ENCODE peak calls at places on chromosomes 3 and 15, in seven cellular contexts. I is Caki2; P is left ventricle myocardium superior; T is germinal center; N is IMR-90; G is stimulated activated CD8-positive, alpha-beta memory T cell treated with anti-CD3 and anti-CD28 coated beads, Interleukin-4, amount 100 ng/mL, for 4 hours; M is lower lobe of right lung. V is an unnamed sample.

GRCh38 chr3:139780603-139781002 is 102.8 kb upstream of the NMNAT3 start:
- DNase-seq in M (no peak), N (no peak), T (no peak), P (no peak), G (no peak), I (no peak), V (no peak)

GRCh38 chr15:41945701-41946100 is 26.7 kb downstream of the EHD4 start:
- DNase-seq in M (no peak), I (no peak), N (no peak), P (peak), T (no peak), G (no peak), V (no peak)

GRCh38 chr3:115165266-115165665 is 18.2 kb upstream of the ZBTB20 start:
- DNase-seq in G (no peak), I (no peak), P (no peak), M (no peak), T (no peak), N (no peak), V (no peak)

GRCh38 chr3:9746330-9746729 is 3.4 kb upstream of the OGG1 start:
- DNase-seq in M (no peak), G (no peak), P (no peak), T (no peak), I (no peak), N (peak), V (no peak)

GRCh38 chr3:43161684-43162512 is 56.0 kb upstream of the POMGNT2 start:
- DNase-seq in T (no peak), G (no peak), M (no peak), P (no peak), I (peak), N (peak), V (no peak)

GRCh38 chr15:53453253-53454105 is 306.0 kb downstream of the WDR72 start:
- DNase-seq in I (no peak), T (no peak), N (no peak), M (no peak), P (no peak), G (no peak), V (no peak)

GRCh38 chr3:158789592-158789991 is 12.3 kb upstream of the MFSD1 start:
- DNase-seq in I (peak), G (no peak), M (no peak), T (no peak), N (peak), P (no peak), V (no peak)

GRCh38 chr3:85567074-85567676 is 608.4 kb downstream of the CADM2 start:
- DNase-seq in I (no peak), P (peak), G (no peak), M (no peak), T (peak), N (peak), V (peak)

GRCh38 chr3:160686955-160687535 is 10.1 kb downstream of the ARL14 start:
- DNase-seq in I (no peak), P (no peak), M (no peak), G (no peak), N (peak), T (no peak), V (no peak)

GRCh38 chr15:31062965-31063355 is 38.6 kb downstream of the TRPM1 start:
- DNase-seq in I (no peak), N (no peak), M (no peak), G (no peak), P (peak), T (no peak), V (no peak)

GRCh38 chr15:23569513-23569912 is 4.0 kb downstream of the MKRN3 start:
- DNase-seq in N (no peak), P (no peak), T (no peak), M (no peak), G (no peak), I (no peak), V (no peak)

GRCh38 chr3:52004158-52004787 is 8.6 kb upstream of the RPL29 start:
- DNase-seq in I (no peak), M (no peak), T (no peak), G (no peak), P (peak), N (peak), V (peak)

GRCh38 chr3:51471775-51472652 is 27.8 kb downstream of the DCAF1 start:
- DNase-seq in P (no peak), N (no peak), M (no peak), I (no peak), G (no peak), T (no peak), V (no peak)

GRCh38 chr3:134380249-134380648 is 6.0 kb upstream of the AMOTL2 start:
- DNase-seq in T (no peak), M (no peak), N (no peak), G (no peak), P (no peak), I (no peak), V (no peak)

GRCh38 chr3:33717616-33717865 is 513 bp downstream of the CLASP2 start:
- DNase-seq in P (peak), T (no peak), N (peak), G (peak), M (peak), I (no peak), V (no peak)

GRCh38 chr3:169259134-169259533 is 404.4 kb downstream of the MECOM start:
- DNase-seq in P (no peak), N (no peak), M (no peak), T (no peak), G (no peak), I (no peak), V (no peak)

GRCh38 chr3:19256313-19256712 is 108.0 kb downstream of the KCNH8 start:
- DNase-seq in P (no peak), G (no peak), M (no peak), T (no peak), N (no peak), I (no peak), V (no peak)

GRCh38 chr3:13283877-13284264 is 136.3 kb downstream of the NUP210 start:
- DNase-seq in P (no peak), G (no peak), M (no peak), N (no peak), I (no peak), T (no peak), V (no peak)

GRCh38 chr3:118466795-118467330 is 567.8 kb downstream of the IGSF11 start:
- DNase-seq in P (no peak), I (no peak), G (no peak), T (no peak), M (no peak), N (no peak), V (no peak)

GRCh38 chr15:41269887-41270286 is 38.8 kb downstream of the CHP1 start:
- DNase-seq in P (no peak), T (no peak), N (no peak), I (no peak), M (no peak), G (no peak), V (no peak)

GRCh38 chr15:98375513-98376360 is 272.6 kb upstream of the IGF1R start:
- DNase-seq in T (no peak), M (no peak), P (peak), I (no peak), N (no peak), G (no peak), V (no peak)

GRCh38 chr3:47583320-47584075 is 4.8 kb upstream of the CSPG5 start:
- DNase-seq in G (no peak), N (peak), P (no peak), I (no peak), M (no peak), T (no peak), V (no peak)

GRCh38 chr3:143644370-143645089 is 203.7 kb downstream of the SLC9A9 start:
- DNase-seq in T (peak), N (peak), M (peak), P (no peak), I (peak), G (no peak), V (peak)

GRCh38 chr3:13080026-13080425 is 6.8 kb upstream of the IQSEC1 start:
- DNase-seq in G (no peak), I (no peak), T (no peak), M (no peak), P (no peak), N (no peak), V (no peak)

GRCh38 chr3:129345281-129345680 is 66.6 kb downstream of the HMCES start:
- DNase-seq in G (no peak), P (no peak), T (no peak), I (no peak), N (no peak), M (no peak), V (no peak)

GRCh38 chr3:9168230-9168629 is 81.2 kb downstream of the SRGAP3 start:
- DNase-seq in N (no peak), T (peak), P (no peak), G (no peak), M (no peak), I (no peak), V (no peak)

GRCh38 chr3:69149586-69149985 is 27.2 kb upstream of the LMOD3 start:
- DNase-seq in N (no peak), G (no peak), T (no peak), M (no peak), P (no peak), I (no peak), V (no peak)

GRCh38 chr3:44468572-44469520 is 8.6 kb downstream of the ZNF445 start:
- DNase-seq in G (no peak), N (peak), I (no peak), P (no peak), M (no peak), T (no peak), V (no peak)

GRCh38 chr3:113242091-113242581 is 30.8 kb downstream of the BOC start:
- DNase-seq in P (no peak), G (no peak), N (peak), M (no peak), I (no peak), T (no peak), V (no peak)

GRCh38 chr3:177453087-177453844 is 256.0 kb upstream of the TBL1XR1 start:
- DNase-seq in M (no peak), G (no peak), P (no peak), T (no peak), I (no peak), N (no peak), V (no peak)

GRCh38 chr3:193132923-193133463 is 108.0 kb upstream of the PLAAT1 start:
- DNase-seq in M (no peak), I (no peak), T (no peak), N (no peak), G (no peak), P (no peak), V (no peak)

GRCh38 chr15:53328341-53328740 is 431.1 kb downstream of the WDR72 start:
- DNase-seq in P (no peak), T (no peak), G (no peak), I (no peak), N (no peak), M (no peak), V (no peak)

GRCh38 chr3:182879031-182879611 is 85.8 kb downstream of the ATP11B start:
- DNase-seq in M (no peak), P (no peak), G (no peak), T (no peak), N (no peak), I (no peak), V (no peak)

GRCh38 chr15:25065876-25066275 is 111.1 kb downstream of the SNRPN start:
- DNase-seq in N (no peak), M (no peak), G (no peak), T (no peak), P (no peak), I (no peak), V (no peak)

GRCh38 chr3:52721002-52721741 is 15.3 kb downstream of the SPCS1 start:
- DNase-seq in N (no peak), I (no peak), T (no peak), M (no peak), P (no peak), G (no peak), V (no peak)

GRCh38 chr3:128421439-128421836 is 45.3 kb downstream of the DNAJB8 start:
- DNase-seq in N (no peak), M (no peak), T (no peak), G (no peak), I (no peak), P (no peak), V (no peak)

GRCh38 chr3:128296469-128297251 is 143.4 kb downstream of the EEFSEC start:
- DNase-seq in I (no peak), T (no peak), M (no peak), P (peak), N (no peak), G (no peak), V (no peak)

GRCh38 chr3:196941846-196942225 is 492 bp downstream of the NCBP2 start:
- DNase-seq in I (no peak), N (peak), G (peak), T (peak), P (no peak), M (peak), V (no peak)